ENCODE peak calls at places on chromosome 9, in ten cellular contexts. A is skeletal muscle cell, L is GM03348, N is NB4, Z is NCI-H526 treated with DMSO at 0.1 percent for 48 hours, I is iPS-NIHi11, S is nucleus accumbens, H is ACHN, Y is hepatic stellate cell, T is iris pigment epithelial cell. B is an unnamed sample.

GRCh38 chr9:79641055-79641454 is 69.3 kb downstream of the TLE4 start:
- DNase-seq in A (no peak), L (no peak), N (no peak), Z (no peak), I (no peak), S (no peak), H (no peak), Y (no peak), T (no peak), B (no peak)

GRCh38 chr9:94868462-94868861 is 142.0 kb downstream of the AOPEP start:
- DNase-seq in A (no peak), L (no peak), N (no peak), Z (no peak), I (no peak), S (no peak), H (no peak), Y (no peak), T (no peak), B (no peak)

GRCh38 chr9:123424131-123424530 is 68.1 kb downstream of the CRB2 start:
- DNase-seq in A (no peak), L (no peak), N (no peak), Z (no peak), I (no peak), S (no peak), H (no peak), Y (no peak), T (no peak), B (no peak)

GRCh38 chr9:131747352-131747751 is 7.5 kb upstream of the RAPGEF1 start:
- DNase-seq in A (no peak), L (peak), N (peak), Z (peak), I (no peak), S (peak), H (peak), Y (no peak), T (peak), B (no peak)

GRCh38 chr9:128969491-128969890 is 22.0 kb downstream of the NUP188 start:
- DNase-seq in A (no peak), L (no peak), N (no peak), Z (no peak), I (no peak), S (no peak), H (peak), Y (no peak), T (peak), B (no peak)

GRCh38 chr9:71270554-71270953 is 149.1 kb upstream of the TRPM3 start:
- DNase-seq in A (no peak), L (no peak), N (no peak), Z (no peak), I (no peak), S (no peak), H (no peak), Y (no peak), T (no peak), B (no peak)

GRCh38 chr9:113589890-113590289 is 126.4 kb downstream of the RGS3 start:
- DNase-seq in A (no peak), L (peak), N (peak), Z (no peak), I (no peak), S (no peak), H (peak), Y (no peak), T (peak), B (no peak)

GRCh38 chr9:107513464-107514092 is 24.0 kb upstream of the KLF4 start:
- DNase-seq in A (no peak), L (no peak), N (peak), Z (peak), I (no peak), S (no peak), H (no peak), Y (no peak), T (no peak), B (no peak)

GRCh38 chr9:134688231-134688630 is 46.6 kb downstream of the COL5A1 start:
- DNase-seq in A (no peak), L (no peak), N (no peak), Z (no peak), I (no peak), S (no peak), H (no peak), Y (no peak), T (no peak), B (no peak)

GRCh38 chr9:100111235-100111634 is 12.2 kb downstream of the INVS start:
- DNase-seq in A (peak), L (peak), N (no peak), Z (no peak), I (no peak), S (peak), H (peak), Y (peak), T (peak), B (peak)

GRCh38 chr9:81535542-81536241 is 153.7 kb downstream of the TLE1 start:
- DNase-seq in A (no peak), L (no peak), N (no peak), Z (no peak), I (no peak), S (no peak), H (no peak), Y (no peak), T (peak), B (no peak)

GRCh38 chr9:5832543-5833529 is at the start of gene ERMP1:
- DNase-seq in A (no peak), L (peak), N (peak), Z (peak), I (peak), S (peak), H (peak), Y (peak), T (peak), B (peak)

B was measured in transverse colon.